ENCODE peak calls at places on chromosomes 16 and 17, in eight cellular contexts. One of them, this sample, is unnamed.

GRCh38 chr17:82487898-82488297 is 29.4 kb downstream of the NARF start:
- DNase-seq in GOT3: no peak
- DNase-seq in left lung: peak; percentile 80
- DNase-seq in stimulated activated CD4-positive, alpha-beta T cell treated with anti-CD3 and anti-CD28 coated beads, Interleukin-1b, Interleukin-23, amount 100 ng/mL, for 4 hours: no peak
- DNase-seq in erythroblast: no peak
- DNase-seq in KBM-7: no peak
- DNase-seq in NCI-H1048: no peak
- DNase-seq in pulmonary artery endothelial cell: no peak
- DNase-seq in this sample: no peak

GRCh38 chr16:11586856-11587642 is at the start of gene LITAF:
- DNase-seq in left lung: peak; percentile 95
- DNase-seq in erythroblast: peak; percentile 56
- DNase-seq in stimulated activated CD4-positive, alpha-beta T cell treated with anti-CD3 and anti-CD28 coated beads, Interleukin-1b, Interleukin-23, amount 100 ng/mL, for 4 hours: peak; percentile 57
- DNase-seq in NCI-H1048: no peak
- DNase-seq in KBM-7: peak; percentile 51
- DNase-seq in pulmonary artery endothelial cell: no peak
- DNase-seq in GOT3: no peak
- DNase-seq in this sample: no peak

GRCh38 chr17:66716236-66717026 is 118.5 kb upstream of the CACNG5 start:
- DNase-seq in GOT3: no peak
- DNase-seq in left lung: no peak
- DNase-seq in stimulated activated CD4-positive, alpha-beta T cell treated with anti-CD3 and anti-CD28 coated beads, Interleukin-1b, Interleukin-23, amount 100 ng/mL, for 4 hours: no peak
- DNase-seq in pulmonary artery endothelial cell: no peak
- DNase-seq in KBM-7: no peak
- DNase-seq in erythroblast: peak; percentile 2
- DNase-seq in NCI-H1048: no peak
- DNase-seq in this sample: peak; percentile 66

GRCh38 chr16:49068224-49068623 is 213.4 kb downstream of the CBLN1 start:
- DNase-seq in NCI-H1048: no peak
- DNase-seq in KBM-7: no peak
- DNase-seq in GOT3: no peak
- DNase-seq in erythroblast: no peak
- DNase-seq in pulmonary artery endothelial cell: no peak
- DNase-seq in left lung: no peak
- DNase-seq in stimulated activated CD4-positive, alpha-beta T cell treated with anti-CD3 and anti-CD28 coated beads, Interleukin-1b, Interleukin-23, amount 100 ng/mL, for 4 hours: no peak
- DNase-seq in this sample: no peak

GRCh38 chr16:85908444-85908843 is 9.5 kb downstream of the IRF8 start:
- DNase-seq in stimulated activated CD4-positive, alpha-beta T cell treated with anti-CD3 and anti-CD28 coated beads, Interleukin-1b, Interleukin-23, amount 100 ng/mL, for 4 hours: no peak
- DNase-seq in GOT3: no peak
- DNase-seq in NCI-H1048: no peak
- DNase-seq in erythroblast: no peak
- DNase-seq in left lung: no peak
- DNase-seq in KBM-7: peak; percentile 16
- DNase-seq in pulmonary artery endothelial cell: no peak
- DNase-seq in this sample: no peak

GRCh38 chr17:50161911-50162288 is 3.9 kb upstream of the SGCA start:
- DNase-seq in erythroblast: no peak
- DNase-seq in pulmonary artery endothelial cell: no peak
- DNase-seq in stimulated activated CD4-positive, alpha-beta T cell treated with anti-CD3 and anti-CD28 coated beads, Interleukin-1b, Interleukin-23, amount 100 ng/mL, for 4 hours: no peak
- DNase-seq in GOT3: no peak
- DNase-seq in KBM-7: no peak
- DNase-seq in NCI-H1048: no peak
- DNase-seq in left lung: peak; percentile 76
- DNase-seq in this sample: no peak

GRCh38 chr17:17779015-17779611 is 57.7 kb downstream of the SREBF1 start:
- DNase-seq in left lung: no peak
- DNase-seq in pulmonary artery endothelial cell: no peak
- DNase-seq in stimulated activated CD4-positive, alpha-beta T cell treated with anti-CD3 and anti-CD28 coated beads, Interleukin-1b, Interleukin-23, amount 100 ng/mL, for 4 hours: no peak
- DNase-seq in NCI-H1048: no peak
- DNase-seq in GOT3: no peak
- DNase-seq in erythroblast: no peak
- DNase-seq in KBM-7: no peak
- DNase-seq in this sample: no peak

GRCh38 chr16:83813818-83814653 is 6.3 kb downstream of the HSBP1 start:
- DNase-seq in left lung: no peak
- DNase-seq in pulmonary artery endothelial cell: peak; percentile 32
- DNase-seq in erythroblast: no peak
- DNase-seq in NCI-H1048: no peak
- DNase-seq in stimulated activated CD4-positive, alpha-beta T cell treated with anti-CD3 and anti-CD28 coated beads, Interleukin-1b, Interleukin-23, amount 100 ng/mL, for 4 hours: no peak
- DNase-seq in KBM-7: peak; percentile 28
- DNase-seq in GOT3: no peak
- DNase-seq in this sample: no peak

GRCh38 chr17:1958134-1958881 is 66.8 kb downstream of the RTN4RL1 start:
- DNase-seq in NCI-H1048: no peak
- DNase-seq in left lung: no peak
- DNase-seq in stimulated activated CD4-positive, alpha-beta T cell treated with anti-CD3 and anti-CD28 coated beads, Interleukin-1b, Interleukin-23, amount 100 ng/mL, for 4 hours: no peak
- DNase-seq in pulmonary artery endothelial cell: no peak
- DNase-seq in KBM-7: no peak
- DNase-seq in GOT3: no peak
- DNase-seq in erythroblast: no peak
- DNase-seq in this sample: no peak

GRCh38 chr16:86578056-86578455 is 293 bp upstream of the FOXL1 start:
- DNase-seq in pulmonary artery endothelial cell: no peak
- DNase-seq in left lung: no peak
- DNase-seq in KBM-7: no peak
- DNase-seq in GOT3: no peak
- DNase-seq in erythroblast: no peak
- DNase-seq in stimulated activated CD4-positive, alpha-beta T cell treated with anti-CD3 and anti-CD28 coated beads, Interleukin-1b, Interleukin-23, amount 100 ng/mL, for 4 hours: no peak
- DNase-seq in NCI-H1048: no peak
- DNase-seq in this sample: peak; percentile 57

GRCh38 chr17:39757931-39758873 is 20.5 kb downstream of the GRB7 start:
- DNase-seq in stimulated activated CD4-positive, alpha-beta T cell treated with anti-CD3 and anti-CD28 coated beads, Interleukin-1b, Interleukin-23, amount 100 ng/mL, for 4 hours: no peak
- DNase-seq in left lung: no peak
- DNase-seq in KBM-7: peak; percentile 24
- DNase-seq in GOT3: peak; percentile 34
- DNase-seq in erythroblast: no peak
- DNase-seq in NCI-H1048: no peak
- DNase-seq in pulmonary artery endothelial cell: no peak
- DNase-seq in this sample: no peak

GRCh38 chr16:2037115-2037514 is 10.4 kb downstream of the NHERF2 start:
- DNase-seq in GOT3: no peak
- DNase-seq in NCI-H1048: no peak
- DNase-seq in KBM-7: no peak
- DNase-seq in pulmonary artery endothelial cell: no peak
- DNase-seq in stimulated activated CD4-positive, alpha-beta T cell treated with anti-CD3 and anti-CD28 coated beads, Interleukin-1b, Interleukin-23, amount 100 ng/mL, for 4 hours: no peak
- DNase-seq in left lung: peak; percentile 72
- DNase-seq in erythroblast: no peak
- DNase-seq in this sample: no peak

GRCh38 chr17:56798916-56799315 is 34.8 kb downstream of the C17orf67 start:
- DNase-seq in stimulated activated CD4-positive, alpha-beta T cell treated with anti-CD3 and anti-CD28 coated beads, Interleukin-1b, Interleukin-23, amount 100 ng/mL, for 4 hours: no peak
- DNase-seq in NCI-H1048: no peak
- DNase-seq in pulmonary artery endothelial cell: no peak
- DNase-seq in GOT3: no peak
- DNase-seq in left lung: no peak
- DNase-seq in erythroblast: no peak
- DNase-seq in KBM-7: peak; percentile 76
- DNase-seq in this sample: no peak

GRCh38 chr16:74611721-74612120 is 4.8 kb upstream of the GLG1 start:
- DNase-seq in KBM-7: no peak
- DNase-seq in left lung: no peak
- DNase-seq in pulmonary artery endothelial cell: no peak
- DNase-seq in GOT3: no peak
- DNase-seq in stimulated activated CD4-positive, alpha-beta T cell treated with anti-CD3 and anti-CD28 coated beads, Interleukin-1b, Interleukin-23, amount 100 ng/mL, for 4 hours: no peak
- DNase-seq in erythroblast: no peak
- DNase-seq in NCI-H1048: no peak
- DNase-seq in this sample: no peak

GRCh38 chr17:56034120-56034757 is 119.0 kb upstream of the ANKFN1 start:
- DNase-seq in NCI-H1048: no peak
- DNase-seq in pulmonary artery endothelial cell: no peak
- DNase-seq in GOT3: no peak
- DNase-seq in KBM-7: no peak
- DNase-seq in left lung: no peak
- DNase-seq in erythroblast: peak; percentile 0
- DNase-seq in stimulated activated CD4-positive, alpha-beta T cell treated with anti-CD3 and anti-CD28 coated beads, Interleukin-1b, Interleukin-23, amount 100 ng/mL, for 4 hours: no peak
- DNase-seq in this sample: no peak

GRCh38 chr17:28366605-28367004 is 1.6 kb upstream of the SEBOX start:
- DNase-seq in GOT3: no peak
- DNase-seq in NCI-H1048: no peak
- DNase-seq in KBM-7: no peak
- DNase-seq in pulmonary artery endothelial cell: no peak
- DNase-seq in left lung: no peak
- DNase-seq in stimulated activated CD4-positive, alpha-beta T cell treated with anti-CD3 and anti-CD28 coated beads, Interleukin-1b, Interleukin-23, amount 100 ng/mL, for 4 hours: no peak
- DNase-seq in erythroblast: no peak
- DNase-seq in this sample: no peak

GRCh38 chr17:19248923-19249574 is 11.9 kb downstream of the EPN2 start:
- DNase-seq in KBM-7: no peak
- DNase-seq in NCI-H1048: no peak
- DNase-seq in erythroblast: peak; percentile 42
- DNase-seq in left lung: no peak
- DNase-seq in stimulated activated CD4-positive, alpha-beta T cell treated with anti-CD3 and anti-CD28 coated beads, Interleukin-1b, Interleukin-23, amount 100 ng/mL, for 4 hours: no peak
- DNase-seq in pulmonary artery endothelial cell: no peak
- DNase-seq in GOT3: no peak
- DNase-seq in this sample: no peak

GRCh38 chr16:17318200-17318599 is 152.6 kb downstream of the XYLT1 start:
- DNase-seq in stimulated activated CD4-positive, alpha-beta T cell treated with anti-CD3 and anti-CD28 coated beads, Interleukin-1b, Interleukin-23, amount 100 ng/mL, for 4 hours: no peak
- DNase-seq in KBM-7: no peak
- DNase-seq in NCI-H1048: no peak
- DNase-seq in erythroblast: no peak
- DNase-seq in left lung: no peak
- DNase-seq in pulmonary artery endothelial cell: no peak
- DNase-seq in GOT3: no peak
- DNase-seq in this sample: no peak

GRCh38 chr17:46876353-46876887 is 25.0 kb downstream of the WNT9B start:
- DNase-seq in KBM-7: no peak
- DNase-seq in erythroblast: peak; percentile 19
- DNase-seq in GOT3: no peak
- DNase-seq in left lung: no peak
- DNase-seq in NCI-H1048: no peak
- DNase-seq in pulmonary artery endothelial cell: no peak
- DNase-seq in stimulated activated CD4-positive, alpha-beta T cell treated with anti-CD3 and anti-CD28 coated beads, Interleukin-1b, Interleukin-23, amount 100 ng/mL, for 4 hours: no peak
- DNase-seq in this sample: no peak

GRCh38 chr17:83177611-83178532 is 98.5 kb downstream of the METRNL start:
- DNase-seq in erythroblast: no peak
- DNase-seq in pulmonary artery endothelial cell: no peak
- DNase-seq in left lung: peak; percentile 61
- DNase-seq in KBM-7: no peak
- DNase-seq in stimulated activated CD4-positive, alpha-beta T cell treated with anti-CD3 and anti-CD28 coated beads, Interleukin-1b, Interleukin-23, amount 100 ng/mL, for 4 hours: no peak
- DNase-seq in NCI-H1048: no peak
- DNase-seq in GOT3: no peak
- DNase-seq in this sample: no peak

GRCh38 chr16:67164599-67165061 is at the start of gene HSF4:
- DNase-seq in GOT3: no peak
- DNase-seq in erythroblast: peak; percentile 57
- DNase-seq in stimulated activated CD4-positive, alpha-beta T cell treated with anti-CD3 and anti-CD28 coated beads, Interleukin-1b, Interleukin-23, amount 100 ng/mL, for 4 hours: no peak
- DNase-seq in pulmonary artery endothelial cell: no peak
- DNase-seq in KBM-7: no peak
- DNase-seq in left lung: peak; percentile 89
- DNase-seq in NCI-H1048: no peak
- DNase-seq in this sample: no peak

GRCh38 chr17:62899349-62899748 is 66.7 kb upstream of the TANC2 start:
- DNase-seq in pulmonary artery endothelial cell: no peak
- DNase-seq in GOT3: no peak
- DNase-seq in NCI-H1048: no peak
- DNase-seq in left lung: no peak
- DNase-seq in erythroblast: no peak
- DNase-seq in KBM-7: no peak
- DNase-seq in stimulated activated CD4-positive, alpha-beta T cell treated with anti-CD3 and anti-CD28 coated beads, Interleukin-1b, Interleukin-23, amount 100 ng/mL, for 4 hours: no peak
- DNase-seq in this sample: no peak

GRCh38 chr16:17177242-17177967 is 293.4 kb downstream of the XYLT1 start:
- DNase-seq in left lung: no peak
- DNase-seq in NCI-H1048: no peak
- DNase-seq in stimulated activated CD4-positive, alpha-beta T cell treated with anti-CD3 and anti-CD28 coated beads, Interleukin-1b, Interleukin-23, amount 100 ng/mL, for 4 hours: no peak
- DNase-seq in KBM-7: no peak
- DNase-seq in GOT3: no peak
- DNase-seq in pulmonary artery endothelial cell: no peak
- DNase-seq in erythroblast: no peak
- DNase-seq in this sample: no peak

GRCh38 chr16:57616871-57617270 is 11.6 kb upstream of the ADGRG1 start:
- DNase-seq in erythroblast: no peak
- DNase-seq in NCI-H1048: no peak
- DNase-seq in pulmonary artery endothelial cell: no peak
- DNase-seq in left lung: no peak
- DNase-seq in stimulated activated CD4-positive, alpha-beta T cell treated with anti-CD3 and anti-CD28 coated beads, Interleukin-1b, Interleukin-23, amount 100 ng/mL, for 4 hours: no peak
- DNase-seq in GOT3: no peak
- DNase-seq in KBM-7: no peak
- DNase-seq in this sample: no peak

GRCh38 chr16:89164436-89164835 is 7.1 kb upstream of the CDH15 start:
- DNase-seq in KBM-7: no peak
- DNase-seq in left lung: no peak
- DNase-seq in erythroblast: no peak
- DNase-seq in GOT3: no peak
- DNase-seq in NCI-H1048: no peak
- DNase-seq in pulmonary artery endothelial cell: no peak
- DNase-seq in stimulated activated CD4-positive, alpha-beta T cell treated with anti-CD3 and anti-CD28 coated beads, Interleukin-1b, Interleukin-23, amount 100 ng/mL, for 4 hours: no peak
- DNase-seq in this sample: no peak

GRCh38 chr17:76972046-76972641 is 103.9 kb downstream of the MGAT5B start:
- DNase-seq in erythroblast: no peak
- DNase-seq in NCI-H1048: no peak
- DNase-seq in pulmonary artery endothelial cell: no peak
- DNase-seq in left lung: no peak
- DNase-seq in stimulated activated CD4-positive, alpha-beta T cell treated with anti-CD3 and anti-CD28 coated beads, Interleukin-1b, Interleukin-23, amount 100 ng/mL, for 4 hours: no peak
- DNase-seq in KBM-7: no peak
- DNase-seq in GOT3: no peak
- DNase-seq in this sample: no peak

GRCh38 chr17:72560303-72561247 is 439.8 kb downstream of the SOX9 start:
- DNase-seq in left lung: peak; percentile 83
- DNase-seq in stimulated activated CD4-positive, alpha-beta T cell treated with anti-CD3 and anti-CD28 coated beads, Interleukin-1b, Interleukin-23, amount 100 ng/mL, for 4 hours: no peak
- DNase-seq in KBM-7: peak; percentile 54
- DNase-seq in GOT3: no peak
- DNase-seq in NCI-H1048: no peak
- DNase-seq in pulmonary artery endothelial cell: no peak
- DNase-seq in erythroblast: peak; percentile 70
- DNase-seq in this sample: peak; percentile 38

GRCh38 chr17:64448665-64449512 is at the start of gene MILR1:
- DNase-seq in NCI-H1048: no peak
- DNase-seq in erythroblast: no peak
- DNase-seq in GOT3: no peak
- DNase-seq in pulmonary artery endothelial cell: peak; percentile 71
- DNase-seq in left lung: no peak
- DNase-seq in KBM-7: peak; percentile 95
- DNase-seq in stimulated activated CD4-positive, alpha-beta T cell treated with anti-CD3 and anti-CD28 coated beads, Interleukin-1b, Interleukin-23, amount 100 ng/mL, for 4 hours: no peak
- DNase-seq in this sample: no peak

GRCh38 chr17:48596000-48596734 is 2.6 kb upstream of the HOXB5 start:
- DNase-seq in left lung: no peak
- DNase-seq in pulmonary artery endothelial cell: no peak
- DNase-seq in erythroblast: no peak
- DNase-seq in NCI-H1048: no peak
- DNase-seq in stimulated activated CD4-positive, alpha-beta T cell treated with anti-CD3 and anti-CD28 coated beads, Interleukin-1b, Interleukin-23, amount 100 ng/mL, for 4 hours: no peak
- DNase-seq in GOT3: no peak
- DNase-seq in KBM-7: no peak
- DNase-seq in this sample: no peak